ENCODE peak calls at places on chromosome 4, in six cellular contexts. G, U, W, X, M and D are unnamed samples.

GRCh38 chr4:129064717-129065116 is 28.6 kb downstream of the SCLT1 start:
- DNase-seq in G (no peak), U (peak; percentile 64), W (no peak), X (no peak), M (no peak), D (no peak)

GRCh38 chr4:7240341-7240740 is 48.0 kb downstream of the SORCS2 start:
- DNase-seq in G (no peak), U (no peak), W (no peak), X (no peak), M (no peak), D (no peak)

GRCh38 chr4:89140168-89140759 is 28.9 kb downstream of the TIGD2 start:
- DNase-seq in G (no peak), U (no peak), W (peak; percentile 23), X (no peak), M (no peak), D (no peak)

GRCh38 chr4:17491196-17491595 is 20.7 kb downstream of the QDPR start:
- DNase-seq in G (no peak), U (no peak), W (no peak), X (no peak), M (no peak), D (no peak)

GRCh38 chr4:4269326-4269725 is 20.6 kb downstream of the LYAR start:
- DNase-seq in G (no peak), U (no peak), W (no peak), X (no peak), M (no peak), D (no peak)

GRCh38 chr4:127622923-127623754 is 9.6 kb upstream of the INTU start:
- DNase-seq in G (no peak), U (peak; percentile 60), W (peak; percentile 73), X (peak; percentile 27), M (peak; percentile 83), D (no peak)

GRCh38 chr4:39542633-39543393 is 15.6 kb upstream of the UGDH start:
- DNase-seq in G (no peak), U (no peak), W (no peak), X (no peak), M (no peak), D (no peak)

GRCh38 chr4:66769436-66769835 is 775.9 kb downstream of the CENPC start:
- DNase-seq in G (no peak), U (no peak), W (no peak), X (no peak), M (no peak), D (no peak)

GRCh38 chr4:156962551-156962974 is 9.0 kb downstream of the PDGFC start:
- DNase-seq in G (peak; percentile 25), U (peak; percentile 89), W (peak; percentile 40), X (no peak), M (no peak), D (no peak)

GRCh38 chr4:114519368-114519767 is 79.2 kb upstream of the UGT8 start:
- DNase-seq in G (no peak), U (no peak), W (no peak), X (peak; percentile 19), M (no peak), D (no peak)

DNA sequence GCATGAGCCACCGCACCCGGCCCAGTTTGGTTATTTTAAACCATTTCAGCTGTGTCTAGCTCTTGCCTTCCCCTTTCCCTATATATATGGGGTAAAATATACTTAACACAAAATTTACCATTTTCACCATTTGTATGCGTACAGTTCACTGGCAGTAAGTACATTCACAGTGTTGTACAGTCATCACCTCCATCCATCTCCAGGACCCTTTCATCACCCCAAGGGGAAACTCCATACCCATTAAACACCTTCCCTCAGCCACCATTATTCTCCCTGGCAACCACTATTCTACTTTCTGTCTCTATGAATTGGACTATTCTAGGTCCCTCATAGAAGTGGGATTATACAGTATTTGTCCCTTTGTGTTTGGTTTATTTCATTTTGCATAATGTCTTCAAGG is 106.4 kb downstream of the TMEM131L start:
- DNase-seq in G (no peak), U (no peak), W (no peak), X (no peak), M (no peak), D (no peak)
- H3K36me3 ChIP-seq in G (no peaks in the 10 kb centered on the region), U (no peaks in the 10 kb centered on the region), W (no peaks in the 10 kb centered on the region), X (no peaks in the 10 kb centered on the region), M (no peaks in the 10 kb centered on the region), D (no peaks in the 10 kb centered on the region)

GRCh38 chr4:43512253-43512652 is 619.7 kb downstream of the GRXCR1 start:
- DNase-seq in G (no peak), U (no peak), W (no peak), X (no peak), M (no peak), D (no peak)
- H3K27ac ChIP-seq in G (no peak overlapping the region), U (no peak overlapping the region), W (no peak overlapping the region), X (no peak overlapping the region), M (no peak overlapping the region), D (no peak overlapping the region)

DNA sequence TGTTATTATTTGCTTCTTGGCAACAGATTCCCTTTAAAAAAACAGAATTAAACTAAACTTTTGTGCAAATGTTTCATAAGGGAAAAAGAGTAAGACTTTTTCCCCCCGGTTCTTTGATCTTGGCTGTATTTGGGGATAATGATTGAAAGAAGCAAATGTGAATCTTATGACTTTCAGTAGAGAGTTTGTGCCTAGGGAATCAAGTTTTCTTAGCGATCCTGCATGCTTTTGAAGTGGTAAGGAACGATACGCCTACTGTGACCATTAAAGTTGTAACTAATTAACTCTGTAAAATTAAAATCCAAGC is 9.0 kb downstream of the ATP10D start:
- DNase-seq in G (no peak), U (no peak), W (no peak), X (no peak), M (no peak), D (no peak)
- H3K4me1 ChIP-seq in G (peaks cover 11% of the 10 kb centered on the region), U (peaks cover 17% of the 10 kb centered on the region), W (no peaks in the 10 kb centered on the region), X (no peaks in the 10 kb centered on the region), M (no peaks in the 10 kb centered on the region), D (no peaks in the 10 kb centered on the region)

GRCh38 chr4:53937918-53938317 is 126.5 kb downstream of the CHIC2 start:
- DNase-seq in G (no peak), U (peak; percentile 95), W (peak; percentile 65), X (no peak), M (no peak), D (no peak)
- H3K36me3 ChIP-seq in G (no peaks in the 10 kb centered on the region), U (no peaks in the 10 kb centered on the region), W (no peaks in the 10 kb centered on the region), X (no peaks in the 10 kb centered on the region), M (no peaks in the 10 kb centered on the region), D (no peaks in the 10 kb centered on the region)

GRCh38 chr4:1337951-1338751 is 8.9 kb upstream of the UVSSA start:
- DNase-seq in G (no peak), U (no peak), W (no peak), X (no peak), M (no peak), D (no peak)
- H3K27ac ChIP-seq in G (no peak overlapping the region), U (no peak overlapping the region), W (peak overlapping the region; percentile 57), X (no peak overlapping the region), M (no peak overlapping the region), D (no peak overlapping the region)

GRCh38 chr4:184808719-184809062 is 17.1 kb downstream of the ACSL1 start:
- DNase-seq in G (no peak), U (peak; percentile 13), W (no peak), X (no peak), M (no peak), D (no peak)

GRCh38 chr4:184812651-184813181 is 13.1 kb downstream of the ACSL1 start:
- DNase-seq in G (no peak), U (peak; percentile 53), W (no peak), X (no peak), M (no peak), D (peak; percentile 59)

GRCh38 chr4:184812181-184812542 is 13.6 kb downstream of the ACSL1 start:
- DNase-seq in G (no peak), U (no peak), W (no peak), X (no peak), M (no peak), D (peak; percentile 11)

GRCh38 chr4:184811484-184812180 is 14.1 kb downstream of the ACSL1 start:
- DNase-seq in G (peak; percentile 80), U (no peak), W (no peak), X (no peak), M (no peak), D (no peak)

GRCh38 chr4:184810720-184811119 is 15.0 kb downstream of the ACSL1 start:
- DNase-seq in G (peak; percentile 60), U (no peak), W (no peak), X (no peak), M (no peak), D (no peak)
- H3K4me1 ChIP-seq in G (peaks cover 82% of the 10 kb centered on the region), U (peaks cover 23% of the 10 kb centered on the region), W (peaks cover 59% of the 10 kb centered on the region), X (peaks cover 34% of the 10 kb centered on the region), M (peaks cover 8% of the 10 kb centered on the region), D (peaks cover 56% of the 10 kb centered on the region)

DNA sequence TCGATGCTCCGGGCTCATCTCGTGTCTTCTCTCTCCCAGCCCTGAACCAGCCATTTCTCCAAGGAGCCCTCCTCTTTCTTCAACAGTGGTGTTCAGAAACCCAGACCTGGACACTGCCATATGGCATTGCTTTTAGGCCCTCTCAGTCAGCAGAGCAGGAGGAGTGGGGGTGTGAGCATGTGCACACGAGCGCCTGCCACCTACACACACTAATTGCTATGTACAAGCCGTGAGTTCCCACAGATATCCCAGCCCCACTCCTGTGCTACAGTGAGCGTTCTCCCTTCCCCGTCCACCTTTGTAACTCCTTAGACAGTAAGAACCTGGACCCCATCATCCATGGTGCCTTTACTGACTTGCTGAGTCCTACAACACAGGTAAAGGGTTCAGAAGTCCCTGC is 53.8 kb downstream of the TNIP2 start:
- DNase-seq in G (no peak), U (no peak), W (no peak), X (no peak), M (no peak), D (no peak)
- H3K36me3 ChIP-seq in G (peaks cover 91% of the 10 kb centered on the region), U (peaks cover 54% of the 10 kb centered on the region), W (no peaks in the 10 kb centered on the region), X (no peaks in the 10 kb centered on the region), M (peaks cover 44% of the 10 kb centered on the region), D (peaks cover 15% of the 10 kb centered on the region)